ENCODE peak calls at places on chromosomes 12 and 14, in five cellular contexts. L is midbrain; M is HCEC 1CT; Z is type B pancreatic cell; U is stimulated activated CD8-positive, alpha-beta memory T cell treated with anti-CD3 and anti-CD28 coated beads, Interleukin-15, amount 100 ng/mL, for 1 hour. F is an unnamed sample.

GRCh38 chr12:70106347-70106746 is 136.9 kb upstream of the CNOT2 start:
- DNase-seq in L (no peak), M (no peak), Z (no peak), U (no peak), F (no peak)

GRCh38 chr14:69027242-69027913 is 48.3 kb upstream of the ACTN1 start:
- DNase-seq in L (no peak), M (no peak), Z (no peak), U (no peak), F (no peak)

GRCh38 chr12:91565246-91565645 is 382.6 kb upstream of the DCN start:
- DNase-seq in L (no peak), M (peak; percentile 32), Z (no peak), U (no peak), F (no peak)

GRCh38 chr14:35140718-35141581 is 18.6 kb downstream of the PRORP start:
- DNase-seq in L (peak; percentile 49), M (peak; percentile 41), Z (no peak), U (no peak), F (no peak)

GRCh38 chr12:130031571-130032189 is 127.9 kb upstream of the TMEM132D start:
- DNase-seq in L (peak; percentile 66), M (no peak), Z (peak; percentile 84), U (peak; percentile 41), F (peak; percentile 66)

GRCh38 chr12:19520646-19521045 is 81.4 kb downstream of the AEBP2 start:
- DNase-seq in L (no peak), M (no peak), Z (no peak), U (no peak), F (no peak)

GRCh38 chr12:65952737-65953209 is 128.5 kb downstream of the HMGA2 start:
- DNase-seq in L (no peak), M (peak; percentile 90), Z (no peak), U (no peak), F (no peak)

GRCh38 chr12:124774462-124775167 is 89.0 kb downstream of the SCARB1 start:
- DNase-seq in L (peak; percentile 58), M (peak; percentile 82), Z (no peak), U (no peak), F (no peak)

GRCh38 chr12:62205348-62205747 is 54.9 kb upstream of the USP15 start:
- DNase-seq in L (no peak), M (no peak), Z (no peak), U (no peak), F (no peak)

GRCh38 chr14:95452890-95453712 is 63.3 kb downstream of the SYNE3 start:
- DNase-seq in L (no peak), M (no peak), Z (no peak), U (no peak), F (no peak)

GRCh38 chr12:49895773-49896172 is 7.9 kb downstream of the FAIM2 start:
- DNase-seq in L (no peak), M (no peak), Z (no peak), U (no peak), F (no peak)